ENCODE peak calls at places on chromosomes 11 and 22, in eight cellular contexts. Z is upper lobe of left lung; J is psoas muscle; O is cardiac muscle cell; N is H1; P is pancreas; K is CD8-positive, alpha-beta memory T cell; A is gastrocnemius medialis. H is an unnamed sample. For H3K4me1, the result is how much of the 10 kb centered on the place peaks cover.

GRCh38 chr11:75499423-75500305 is 26.1 kb downstream of the GDPD5 start:
- DNase-seq in Z (no peak), J (peak), O (peak), N (no peak), P (no peak), K (no peak), A (peak), H (peak)

GRCh38 chr11:103749158-103749557 is 287.3 kb upstream of the DDI1 start:
- DNase-seq in Z (no peak), J (no peak), O (no peak), N (no peak), P (no peak), K (no peak), A (no peak), H (no peak)

GRCh38 chr22:21754523-21755128 is 19.0 kb upstream of the YPEL1 start:
- DNase-seq in Z (no peak), J (peak), O (peak), N (no peak), P (no peak), K (no peak), A (no peak), H (peak)

GRCh38 chr11:554824-555499 is 5.6 kb downstream of the LMNTD2 start:
- DNase-seq in Z (peak), J (peak), O (peak), N (peak), P (peak), K (peak), A (no peak), H (peak)

GRCh38 chr11:128916646-128917045 is 25.5 kb downstream of the KCNJ5 start:
- DNase-seq in Z (no peak), J (no peak), O (no peak), N (no peak), P (no peak), K (no peak), A (no peak), H (peak)

GRCh38 chr11:127362754-127363153 is 362.2 kb upstream of the KIRREL3 start:
- DNase-seq in Z (no peak), J (no peak), O (no peak), N (no peak), P (no peak), K (no peak), A (no peak), H (no peak)

GRCh38 chr11:69148377-69148762 is 7.4 kb upstream of the SMIM38 start:
- DNase-seq in Z (no peak), J (no peak), O (no peak), N (no peak), P (no peak), K (no peak), A (no peak), H (no peak)

GRCh38 chr11:569273-569885 is 6.9 kb upstream of the PHRF1 start:
- DNase-seq in Z (no peak), J (peak), O (no peak), N (no peak), P (no peak), K (no peak), A (no peak), H (peak)

GRCh38 chr11:85299247-85299646 is 327.9 kb downstream of the DLG2 start:
- DNase-seq in Z (no peak), J (no peak), O (no peak), N (no peak), P (no peak), K (no peak), A (no peak), H (no peak)

GRCh38 chr11:11243790-11244469 is 109.1 kb downstream of the CSNK2A3 start:
- DNase-seq in Z (no peak), J (peak), O (peak), N (peak), P (no peak), K (peak), A (no peak), H (peak)

GRCh38 chr11:35781342-35782171 is 119.0 kb downstream of the TRIM44 start:
- DNase-seq in Z (no peak), J (no peak), O (peak), N (no peak), P (no peak), K (no peak), A (no peak), H (no peak)

GRCh38 chr11:114256176-114256897 is 39.9 kb upstream of the NNMT start:
- DNase-seq in Z (no peak), J (no peak), O (no peak), N (no peak), P (no peak), K (no peak), A (no peak), H (no peak)

GRCh38 chr22:47929646-47930185 is 1167.3 kb downstream of the TBC1D22A start:
- DNase-seq in Z (no peak), J (no peak), O (no peak), N (no peak), P (no peak), K (no peak), A (no peak), H (no peak)

GRCh38 chr11:117438371-117439000 is 110.8 kb downstream of the CEP164 start:
- DNase-seq in Z (no peak), J (no peak), O (peak), N (no peak), P (no peak), K (no peak), A (no peak), H (no peak)

GRCh38 chr11:130449996-130450419 is 1.6 kb downstream of the ADAMTS15 start:
- DNase-seq in Z (peak), J (peak), O (peak), N (peak), P (no peak), K (no peak), A (peak), H (peak)

GRCh38 chr11:106691807-106692365 is 326.4 kb downstream of the GUCY1A2 start:
- DNase-seq in Z (no peak), J (no peak), O (peak), N (no peak), P (no peak), K (no peak), A (no peak), H (no peak)

GRCh38 chr11:79953629-79954028 is 512.8 kb upstream of the TENM4 start:
- DNase-seq in Z (no peak), J (no peak), O (no peak), N (no peak), P (no peak), K (no peak), A (no peak), H (no peak)

GRCh38 chr11:31655483-31655882 is 145.9 kb downstream of the ELP4 start:
- DNase-seq in Z (no peak), J (no peak), O (peak), N (no peak), P (no peak), K (no peak), A (no peak), H (no peak)

GRCh38 chr11:130162733-130163132 is 3.2 kb downstream of the ST14 start:
- DNase-seq in Z (peak), J (no peak), O (peak), N (no peak), P (no peak), K (no peak), A (no peak), H (no peak)

GRCh38 chr22:49425356-49425755 is 402.3 kb downstream of the BRD1 start:
- DNase-seq in Z (no peak), J (no peak), O (no peak), N (no peak), P (no peak), K (no peak), A (no peak), H (no peak)

GRCh38 chr22:44882226-44882905 is 127.4 kb downstream of the PHF21B start:
- DNase-seq in Z (no peak), J (no peak), O (no peak), N (no peak), P (no peak), K (peak), A (no peak), H (no peak)

GRCh38 chr11:96207459-96208449 is 135.2 kb downstream of the MAML2 start:
- DNase-seq in Z (no peak), J (no peak), O (peak), N (no peak), P (no peak), K (no peak), A (no peak), H (no peak)

GRCh38 chr11:66929753-66930152 is 28.4 kb downstream of the PC start:
- DNase-seq in Z (no peak), J (no peak), O (no peak), N (no peak), P (no peak), K (no peak), A (no peak), H (no peak)

GRCh38 chr11:1100417-1101245 is 26.0 kb downstream of the MUC2 start:
- DNase-seq in Z (no peak), J (no peak), O (no peak), N (no peak), P (no peak), K (no peak), A (no peak), H (no peak)

GRCh38 chr11:73313652-73314051 is 5.6 kb downstream of the ARHGEF17 start:
- DNase-seq in Z (no peak), J (no peak), O (no peak), N (no peak), P (no peak), K (no peak), A (no peak), H (no peak)

GRCh38 chr11:79404325-79404724 is 36.5 kb downstream of the TENM4 start:
- DNase-seq in Z (no peak), J (no peak), O (peak), N (no peak), P (no peak), K (no peak), A (no peak), H (no peak)

GRCh38 chr11:17760102-17761029 is 25.8 kb downstream of the KCNC1 start:
- DNase-seq in Z (no peak), J (peak), O (peak), N (peak), P (peak), K (no peak), A (no peak), H (peak)

GRCh38 chr11:63670738-63671321 is 346 bp downstream of the ATL3 start:
- DNase-seq in Z (peak), J (peak), O (peak), N (peak), P (peak), K (peak), A (peak), H (peak)

GRCh38 chr11:44733877-44734276 is 7.1 kb downstream of the TSPAN18 start:
- DNase-seq in Z (no peak), J (no peak), O (no peak), N (no peak), P (no peak), K (no peak), A (no peak), H (no peak)

GRCh38 chr22:25419247-25420113 is 145.0 kb upstream of the GRK3 start:
- DNase-seq in Z (peak), J (no peak), O (peak), N (no peak), P (no peak), K (no peak), A (no peak), H (no peak)

GRCh38 chr11:132464939-132465338 is 1067.4 kb downstream of the OPCML start:
- DNase-seq in Z (no peak), J (no peak), O (no peak), N (no peak), P (no peak), K (no peak), A (no peak), H (no peak)

GRCh38 chr22:32665676-32666075 is 135.8 kb upstream of the TIMP3 start:
- DNase-seq in Z (no peak), J (no peak), O (no peak), N (no peak), P (no peak), K (no peak), A (no peak), H (no peak)

GRCh38 chr11:65416341-65417185 is 6.0 kb upstream of the NEAT1 start:
- DNase-seq in Z (peak), J (peak), O (peak), N (peak), P (peak), K (peak), A (peak), H (peak)

GRCh38 chr11:65417702-65418430 is 4.7 kb upstream of the NEAT1 start:
- DNase-seq in Z (peak), J (peak), O (peak), N (peak), P (no peak), K (peak), A (peak), H (peak)

GRCh38 chr11:65415499-65416340 is 6.9 kb upstream of the NEAT1 start:
- DNase-seq in Z (no peak), J (no peak), O (no peak), N (no peak), P (no peak), K (peak), A (no peak), H (peak)

GRCh38 chr11:65418431-65418680 is 4.2 kb upstream of the NEAT1 start:
- DNase-seq in Z (peak), J (no peak), O (no peak), N (no peak), P (no peak), K (no peak), A (peak), H (peak)

DNA sequence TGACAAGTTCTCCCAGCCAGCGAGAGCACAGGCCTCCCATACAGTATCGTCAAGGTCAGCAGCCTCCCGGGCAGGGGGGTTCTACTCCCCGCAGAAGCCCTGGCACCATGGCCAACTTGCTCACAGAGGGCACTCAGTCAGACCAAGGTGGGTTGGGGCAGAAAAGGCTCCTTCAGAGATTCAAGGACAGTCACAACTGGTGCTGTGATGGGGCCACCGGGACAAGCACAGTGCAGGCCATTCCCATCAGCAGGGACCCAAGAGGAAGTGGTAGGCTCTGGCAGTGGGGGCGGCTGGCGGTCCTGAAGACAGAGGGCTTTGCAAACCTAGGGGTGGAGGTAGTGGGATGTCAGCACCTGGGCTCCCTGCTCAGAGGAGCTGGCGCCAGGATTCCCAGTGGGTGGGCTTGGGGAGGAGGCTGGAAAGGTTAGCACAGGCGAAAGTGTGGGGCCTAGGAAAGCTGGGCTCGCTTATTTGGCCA is 5.3 kb upstream of the NEAT1 start:
- DNase-seq in Z (peak), J (no peak), O (peak), N (peak), P (peak), K (no peak), A (no peak), H (peak)
- H3K4me1 ChIP-seq in Z (under half), J (half or more), O (under half), N (under half), P (under half), K (half or more), A (half or more), H (half or more)

GRCh38 chr11:65560555-65561418 is 2.6 kb upstream of the LTBP3 start:
- DNase-seq in Z (no peak), J (peak), O (peak), N (peak), P (no peak), K (no peak), A (no peak), H (peak)

GRCh38 chr11:65558002-65558784 is at the start of gene LTBP3:
- DNase-seq in Z (peak), J (peak), O (peak), N (peak), P (peak), K (peak), A (peak), H (peak)

GRCh38 chr11:65559535-65559934 is 1.4 kb upstream of the LTBP3 start:
- DNase-seq in Z (no peak), J (no peak), O (no peak), N (no peak), P (no peak), K (no peak), A (no peak), H (no peak)

GRCh38 chr11:65558785-65559509 is 788 bp upstream of the LTBP3 start:
- DNase-seq in Z (no peak), J (peak), O (peak), N (no peak), P (peak), K (no peak), A (no peak), H (peak)

DNA sequence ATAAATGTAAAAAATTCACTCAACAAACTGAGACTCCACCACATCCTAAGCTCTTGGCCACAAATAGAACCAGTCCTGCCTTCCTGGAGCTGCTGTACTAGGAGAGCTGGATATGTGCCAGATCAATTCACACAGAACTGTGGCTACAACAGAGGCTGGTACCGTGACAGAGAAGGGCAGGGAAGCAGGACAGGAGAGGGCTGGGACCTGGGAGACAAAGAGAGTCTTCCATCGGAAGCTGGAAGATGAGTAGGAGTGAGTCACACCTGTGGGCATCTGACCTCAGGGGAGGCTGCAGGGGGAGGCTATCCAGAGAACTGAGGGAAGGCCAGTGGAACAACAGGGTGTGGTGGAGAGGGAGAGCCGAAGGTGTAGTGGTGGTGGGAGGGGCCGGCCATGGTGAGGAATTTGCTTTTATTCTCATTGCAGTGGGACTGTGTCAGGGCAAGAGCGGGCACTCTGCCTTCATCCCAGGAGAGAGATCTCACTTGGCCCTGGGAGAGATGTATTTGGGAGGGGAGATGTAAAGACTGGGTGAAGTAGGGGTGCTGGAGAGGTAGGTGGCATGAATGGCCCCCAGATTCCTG is 1.9 kb upstream of the LTBP3 start:
- DNase-seq in Z (no peak), J (no peak), O (peak), N (no peak), P (no peak), K (no peak), A (no peak), H (no peak)
- H3K27ac ChIP-seq in Z (peak), J (peak), O (no peak), N (no peak), P (peak), K (no peak), A (peak), H (peak)

GRCh38 chr22:23229646-23230045 is 49.3 kb downstream of the BCR start:
- DNase-seq in Z (no peak), J (no peak), O (no peak), N (no peak), P (no peak), K (no peak), A (no peak), H (no peak)
- H3K4me1 ChIP-seq in Z (half or more), J (under half), O (under half), N (under half), P (under half), K (under half), A (under half), H (half or more)

GRCh38 chr22:38289583-38290082 is 16.8 kb upstream of the TMEM184B start:
- DNase-seq in Z (peak), J (no peak), O (no peak), N (no peak), P (no peak), K (no peak), A (no peak), H (no peak)

GRCh38 chr22:38285015-38285414 is 12.2 kb upstream of the TMEM184B start:
- DNase-seq in Z (no peak), J (no peak), O (no peak), N (no peak), P (no peak), K (no peak), A (no peak), H (no peak)

GRCh38 chr22:38286915-38287669 is 14.3 kb upstream of the TMEM184B start:
- DNase-seq in Z (no peak), J (no peak), O (peak), N (no peak), P (no peak), K (no peak), A (no peak), H (no peak)

GRCh38 chr22:38282397-38282796 is 9.6 kb upstream of the TMEM184B start:
- DNase-seq in Z (no peak), J (no peak), O (no peak), N (no peak), P (no peak), K (no peak), A (no peak), H (no peak)

DNA sequence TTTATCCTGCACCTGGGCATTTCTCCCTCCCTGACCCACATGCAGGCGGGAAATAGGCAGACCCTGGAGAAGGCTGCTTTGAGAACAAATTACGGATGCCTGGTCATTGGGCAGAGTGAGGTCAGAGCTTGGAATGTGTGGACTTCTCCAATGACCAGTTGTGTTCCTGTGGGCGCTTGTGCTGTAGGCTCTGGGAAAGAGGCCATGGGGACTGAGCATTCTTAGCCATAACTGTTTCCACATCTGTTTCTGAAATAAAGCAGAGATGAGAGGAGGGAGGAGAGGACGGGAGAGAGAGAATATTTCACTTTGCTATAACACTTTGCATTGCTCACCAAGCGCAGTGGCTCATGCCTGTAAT is 11.2 kb upstream of the TMEM184B start:
- DNase-seq in Z (no peak), J (no peak), O (peak), N (no peak), P (no peak), K (no peak), A (no peak), H (no peak)
- H3K27ac ChIP-seq in Z (peak), J (peak), O (peak), N (no peak), P (peak), K (no peak), A (peak), H (peak)

GRCh38 chr22:37480387-37481346 is 5.5 kb downstream of the MFNG start:
- DNase-seq in Z (no peak), J (no peak), O (no peak), N (no peak), P (no peak), K (no peak), A (no peak), H (no peak)

GRCh38 chr22:37482244-37482643 is 3.9 kb downstream of the MFNG start:
- DNase-seq in Z (no peak), J (no peak), O (no peak), N (no peak), P (no peak), K (no peak), A (no peak), H (no peak)

GRCh38 chr22:37481347-37481907 is 4.8 kb downstream of the MFNG start:
- DNase-seq in Z (no peak), J (no peak), O (no peak), N (no peak), P (no peak), K (no peak), A (no peak), H (no peak)

GRCh38 chr22:37476389-37477329 is 9.5 kb downstream of the MFNG start:
- DNase-seq in Z (no peak), J (no peak), O (no peak), N (no peak), P (no peak), K (no peak), A (no peak), H (no peak)

DNA sequence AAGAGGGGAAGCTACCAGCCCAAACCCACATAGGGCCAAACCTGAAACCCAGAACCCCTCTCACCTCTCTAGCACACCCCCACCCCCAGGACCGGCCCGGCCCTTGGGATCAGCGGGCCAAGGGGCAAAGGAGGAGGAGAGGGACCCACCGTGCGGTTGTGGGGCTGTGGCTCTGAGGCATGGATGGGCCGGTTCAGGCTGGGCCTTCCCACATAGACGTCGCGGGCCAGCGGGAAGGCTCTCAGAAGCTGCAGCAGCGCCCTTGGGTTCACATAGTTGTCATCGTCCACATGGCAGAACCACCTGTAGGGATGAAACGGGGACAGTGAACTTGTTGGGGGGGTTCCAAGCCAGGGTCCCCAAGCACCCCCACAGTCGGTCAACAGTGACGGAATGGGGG is 7.0 kb downstream of the MFNG start:
- DNase-seq in Z (no peak), J (no peak), O (no peak), N (no peak), P (no peak), K (no peak), A (no peak), H (no peak)
- H3K4me1 ChIP-seq in Z (under half), J (under half), O (under half), N (under half), P (under half), K (under half), A (under half), H (under half)

GRCh38 chr22:46055851-46056168 is 78.8 kb upstream of the WNT7B start:
- DNase-seq in Z (no peak), J (no peak), O (no peak), N (no peak), P (no peak), K (no peak), A (no peak), H (no peak)
- H3K27ac ChIP-seq in Z (peak), J (peak), O (no peak), N (no peak), P (peak), K (no peak), A (peak), H (peak)

GRCh38 chr22:23688121-23688520 is 2.7 kb upstream of the RGL4 start:
- DNase-seq in Z (no peak), J (no peak), O (no peak), N (no peak), P (no peak), K (no peak), A (no peak), H (no peak)
- H3K4me1 ChIP-seq in Z (under half), J (under half), O (under half), N (under half), P (under half), K (under half), A (half or more), H (under half)